ENCODE peak calls at places on chromosome 15, in eight cellular contexts. K, T, H, E, L, A, J and W are unnamed samples.

GRCh38 chr15:101570238-101570637 is 80.7 kb upstream of the PCSK6 start:
- DNase-seq in K (no peak), E (no peak), H (no peak), L (no peak), A (no peak), J (no peak), T (no peak), W (no peak)

GRCh38 chr15:79090487-79091203 is at the start of gene RASGRF1:
- DNase-seq in H (no peak), E (peak), A (no peak), K (no peak), J (no peak), L (peak), T (no peak), W (no peak)

GRCh38 chr15:60740787-60741354 is 261.9 kb upstream of the ICE2 start:
- DNase-seq in K (no peak), H (no peak), A (no peak), E (no peak), T (peak), L (no peak), J (no peak), W (no peak)

GRCh38 chr15:80706161-80706560 is 11.1 kb downstream of the ABHD17C start:
- DNase-seq in E (no peak), K (no peak), J (no peak), A (no peak), H (no peak), T (no peak), L (no peak), W (no peak)

GRCh38 chr15:92840149-92840548 is 60.0 kb upstream of the CHD2 start:
- DNase-seq in J (no peak), L (no peak), T (no peak), K (no peak), H (no peak), E (peak), A (no peak), W (no peak)

GRCh38 chr15:99508807-99509311 is 56.9 kb upstream of the MEF2A start:
- DNase-seq in J (no peak), K (no peak), E (no peak), A (no peak), L (no peak), H (no peak), T (no peak), W (no peak)

GRCh38 chr15:41647269-41647668 is 12.9 kb upstream of the MGA start:
- DNase-seq in J (no peak), H (no peak), K (no peak), E (no peak), L (no peak), T (no peak), A (no peak), W (no peak)

GRCh38 chr15:98823012-98823458 is 174.7 kb downstream of the IGF1R start:
- DNase-seq in K (no peak), E (peak), T (peak), L (no peak), A (no peak), J (no peak), H (no peak), W (no peak)

GRCh38 chr15:66291816-66292215 is 1.6 kb upstream of the DIS3L start:
- DNase-seq in J (no peak), A (no peak), E (peak), T (no peak), L (no peak), H (no peak), K (no peak), W (no peak)

GRCh38 chr15:40591310-40591845 is 2.7 kb upstream of the KNL1 start:
- DNase-seq in J (no peak), E (peak), T (no peak), A (no peak), L (no peak), K (no peak), H (no peak), W (no peak)

GRCh38 chr15:57647071-57647790 is 55.5 kb downstream of the MYZAP start:
- DNase-seq in A (no peak), J (no peak), H (no peak), K (no peak), E (no peak), T (no peak), L (no peak), W (no peak)

GRCh38 chr15:63892794-63893441 is 59.2 kb upstream of the HERC1 start:
- DNase-seq in E (no peak), L (no peak), K (peak), T (no peak), J (no peak), A (peak), H (peak), W (no peak)

GRCh38 chr15:79373068-79373467 is 59.1 kb upstream of the MINAR1 start:
- DNase-seq in E (no peak), A (no peak), T (peak), L (no peak), J (no peak), H (no peak), K (no peak), W (no peak)

GRCh38 chr15:20645956-20646355 is 104.4 kb upstream of the GOLGA6L6 start:
- DNase-seq in K (no peak), J (peak), E (no peak), L (no peak), T (no peak), H (peak), A (no peak), W (no peak)

GRCh38 chr15:51193526-51193925 is 98.8 kb upstream of the TNFAIP8L3 start:
- DNase-seq in E (no peak), K (no peak), H (no peak), L (no peak), T (no peak), A (no peak), J (no peak), W (no peak)

GRCh38 chr15:78177447-78177873 is 28.3 kb downstream of the IDH3A start:
- DNase-seq in L (peak), K (no peak), T (no peak), J (peak), H (no peak), A (no peak), E (peak), W (no peak)

GRCh38 chr15:55094152-55094551 is 102.6 kb downstream of the RSL24D1 start:
- DNase-seq in H (no peak), L (no peak), A (no peak), K (no peak), T (no peak), E (no peak), J (no peak), W (no peak)

GRCh38 chr15:64343841-64344240 is 12.1 kb downstream of the CSNK1G1 start:
- DNase-seq in K (no peak), H (no peak), E (no peak), J (no peak), A (no peak), L (no peak), T (peak), W (no peak)

GRCh38 chr15:80118956-80119355 is 33.8 kb upstream of the FAH start:
- DNase-seq in T (no peak), K (no peak), E (no peak), A (no peak), L (no peak), J (no peak), H (no peak), W (no peak)

GRCh38 chr15:101159096-101159935 is 92.5 kb downstream of the CHSY1 start:
- DNase-seq in L (no peak), J (no peak), H (peak), E (no peak), A (no peak), K (no peak), T (no peak), W (no peak)

GRCh38 chr15:78620021-78620838 is 566 bp downstream of the CHRNA3 start:
- DNase-seq in L (peak), H (no peak), K (no peak), T (no peak), J (no peak), E (peak), A (no peak), W (no peak)

GRCh38 chr15:99985878-99986277 is 252.6 kb upstream of the LYSMD4 start:
- DNase-seq in L (no peak), K (no peak), E (no peak), A (no peak), T (no peak), H (no peak), J (no peak), W (no peak)

GRCh38 chr15:31261266-31262142 is 65.1 kb upstream of the KLF13 start:
- DNase-seq in H (no peak), A (no peak), E (no peak), K (no peak), T (no peak), L (peak), J (no peak), W (no peak)

GRCh38 chr15:91694829-91695205 is 158.7 kb upstream of the SLCO3A1 start:
- DNase-seq in E (no peak), A (no peak), H (no peak), L (no peak), T (peak), J (no peak), K (no peak), W (peak)

GRCh38 chr15:56040081-56041035 is 46.9 kb upstream of the NEDD4 start:
- DNase-seq in T (peak), E (peak), A (no peak), J (peak), H (peak), L (no peak), K (peak), W (peak)

GRCh38 chr15:79403501-79403900 is 28.6 kb upstream of the MINAR1 start:
- DNase-seq in K (no peak), J (no peak), A (no peak), L (no peak), E (no peak), T (peak), H (no peak), W (no peak)

GRCh38 chr15:29670945-29671307 is 151.3 kb downstream of the TJP1 start:
- DNase-seq in T (peak), L (no peak), E (no peak), A (no peak), K (no peak), J (no peak), H (peak), W (no peak)

GRCh38 chr15:31365655-31366127 is 39.1 kb downstream of the KLF13 start:
- DNase-seq in E (peak), H (peak), K (peak), A (peak), L (peak), T (peak), J (peak), W (peak)

GRCh38 chr15:44482088-44482487 is 54.7 kb downstream of the CTDSPL2 start:
- DNase-seq in T (no peak), A (no peak), L (no peak), J (no peak), K (no peak), E (peak), H (no peak), W (no peak)

GRCh38 chr15:63048986-63049665 is 6.6 kb downstream of the TPM1 start:
- DNase-seq in K (no peak), A (peak), J (peak), L (peak), T (no peak), H (peak), E (peak), W (no peak)

GRCh38 chr15:70227122-70227521 is 129.4 kb upstream of the TLE3 start:
- DNase-seq in J (no peak), T (no peak), K (no peak), E (no peak), A (no peak), H (no peak), L (no peak), W (no peak)
- H3K27ac ChIP-seq in J (no peak), T (no peak), K (no peak), E (no peak), A (no peak), H (no peak), L (no peak), W (no peak)

DNA sequence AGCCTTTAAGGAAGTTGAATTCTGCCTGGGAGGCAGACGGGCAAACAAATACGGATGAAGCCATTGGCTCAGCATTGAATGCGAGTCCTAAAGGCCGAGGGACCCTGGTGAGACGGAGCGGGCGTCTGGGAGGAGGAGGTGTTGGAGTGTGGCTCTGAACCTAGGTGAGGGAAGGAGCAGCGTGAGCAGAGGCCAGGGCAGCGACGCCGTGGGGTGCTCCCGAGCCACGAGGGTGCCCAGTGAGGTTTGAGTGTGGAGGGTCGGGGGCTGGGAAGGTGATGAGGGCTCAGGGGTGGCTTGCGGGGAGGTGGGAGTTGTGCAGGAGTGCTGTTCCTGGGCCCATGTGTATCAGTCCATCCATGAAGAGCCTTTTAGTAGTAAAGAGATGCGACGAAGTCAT is 17.0 kb downstream of the CORO2B start:
- DNase-seq in K (no peak), J (peak), L (no peak), H (no peak), T (no peak), A (no peak), E (no peak), W (no peak)
- H3K27ac ChIP-seq in K (no peak), J (peak), L (no peak), H (peak), T (no peak), A (no peak), E (no peak), W (no peak)

GRCh38 chr15:49718846-49719245 is 98.0 kb downstream of the DTWD1 start:
- DNase-seq in L (no peak), H (no peak), T (no peak), J (no peak), A (no peak), E (no peak), K (no peak), W (no peak)
- H3K27ac ChIP-seq in L (no peak), H (peak), T (no peak), J (peak), A (no peak), E (no peak), K (no peak), W (peak)

GRCh38 chr15:74193905-74194304 is 8.7 kb downstream of the STRA6 start:
- DNase-seq in L (no peak), A (no peak), J (no peak), K (no peak), T (no peak), H (no peak), E (no peak), W (no peak)
- H3K27ac ChIP-seq in L (peak), A (no peak), J (no peak), K (no peak), T (peak), H (no peak), E (no peak), W (no peak)